ENCODE peak calls at places on chromosome 3, in four cellular contexts. One of them, this sample, is unnamed.

GRCh38 chr3:152073267-152073666 is 195.5 kb upstream of the MBNL1 start:
- DNase-seq in stimulated activated CD4-positive, alpha-beta T cell treated with anti-CD3 and anti-CD28 coated beads, Interleukin-1b, Interleukin-23, amount 100 ng/mL, for 24 hours: no peak
- DNase-seq in GM03348: peak
- DNase-seq in memory B cell: no peak
- DNase-seq in this sample: no peak

GRCh38 chr3:21715662-21716061 is 35.3 kb downstream of the ZNF385D start:
- DNase-seq in stimulated activated CD4-positive, alpha-beta T cell treated with anti-CD3 and anti-CD28 coated beads, Interleukin-1b, Interleukin-23, amount 100 ng/mL, for 24 hours: no peak
- DNase-seq in GM03348: no peak
- DNase-seq in memory B cell: no peak
- DNase-seq in this sample: no peak

GRCh38 chr3:115052906-115053305 is 94.2 kb downstream of the ZBTB20 start:
- DNase-seq in stimulated activated CD4-positive, alpha-beta T cell treated with anti-CD3 and anti-CD28 coated beads, Interleukin-1b, Interleukin-23, amount 100 ng/mL, for 24 hours: no peak
- DNase-seq in GM03348: no peak
- DNase-seq in memory B cell: no peak
- DNase-seq in this sample: no peak

GRCh38 chr3:141081141-141081795 is 30.1 kb downstream of the SPSB4 start:
- DNase-seq in stimulated activated CD4-positive, alpha-beta T cell treated with anti-CD3 and anti-CD28 coated beads, Interleukin-1b, Interleukin-23, amount 100 ng/mL, for 24 hours: no peak
- DNase-seq in GM03348: no peak
- DNase-seq in memory B cell: no peak
- DNase-seq in this sample: no peak

GRCh38 chr3:50264389-50264963 is 4.5 kb upstream of the SEMA3B start:
- DNase-seq in stimulated activated CD4-positive, alpha-beta T cell treated with anti-CD3 and anti-CD28 coated beads, Interleukin-1b, Interleukin-23, amount 100 ng/mL, for 24 hours: no peak
- DNase-seq in GM03348: peak
- DNase-seq in memory B cell: no peak
- DNase-seq in this sample: no peak

GRCh38 chr3:17982211-17982880 is 239.9 kb upstream of the TBC1D5 start:
- DNase-seq in stimulated activated CD4-positive, alpha-beta T cell treated with anti-CD3 and anti-CD28 coated beads, Interleukin-1b, Interleukin-23, amount 100 ng/mL, for 24 hours: no peak
- DNase-seq in GM03348: no peak
- DNase-seq in memory B cell: no peak
- DNase-seq in this sample: no peak

GRCh38 chr3:99544819-99545281 is 93.5 kb upstream of the COL8A1 start:
- DNase-seq in stimulated activated CD4-positive, alpha-beta T cell treated with anti-CD3 and anti-CD28 coated beads, Interleukin-1b, Interleukin-23, amount 100 ng/mL, for 24 hours: no peak
- DNase-seq in GM03348: peak
- DNase-seq in memory B cell: no peak
- DNase-seq in this sample: no peak

GRCh38 chr3:185766645-185767323 is 58.1 kb downstream of the IGF2BP2 start:
- DNase-seq in stimulated activated CD4-positive, alpha-beta T cell treated with anti-CD3 and anti-CD28 coated beads, Interleukin-1b, Interleukin-23, amount 100 ng/mL, for 24 hours: no peak
- DNase-seq in GM03348: no peak
- DNase-seq in memory B cell: no peak
- DNase-seq in this sample: no peak

GRCh38 chr3:171867976-171868375 is 24.8 kb downstream of the TMEM212 start:
- DNase-seq in stimulated activated CD4-positive, alpha-beta T cell treated with anti-CD3 and anti-CD28 coated beads, Interleukin-1b, Interleukin-23, amount 100 ng/mL, for 24 hours: no peak
- DNase-seq in GM03348: no peak
- DNase-seq in memory B cell: no peak
- DNase-seq in this sample: no peak

GRCh38 chr3:65019412-65020093 is 331.8 kb upstream of the ADAMTS9 start:
- DNase-seq in stimulated activated CD4-positive, alpha-beta T cell treated with anti-CD3 and anti-CD28 coated beads, Interleukin-1b, Interleukin-23, amount 100 ng/mL, for 24 hours: no peak
- DNase-seq in GM03348: no peak
- DNase-seq in memory B cell: no peak
- DNase-seq in this sample: no peak

GRCh38 chr3:11606865-11607440 is 36.8 kb downstream of the VGLL4 start:
- DNase-seq in stimulated activated CD4-positive, alpha-beta T cell treated with anti-CD3 and anti-CD28 coated beads, Interleukin-1b, Interleukin-23, amount 100 ng/mL, for 24 hours: no peak
- DNase-seq in GM03348: no peak
- DNase-seq in memory B cell: no peak
- DNase-seq in this sample: no peak

GRCh38 chr3:169344465-169344864 is 319.0 kb downstream of the MECOM start:
- DNase-seq in stimulated activated CD4-positive, alpha-beta T cell treated with anti-CD3 and anti-CD28 coated beads, Interleukin-1b, Interleukin-23, amount 100 ng/mL, for 24 hours: no peak
- DNase-seq in GM03348: no peak
- DNase-seq in memory B cell: no peak
- DNase-seq in this sample: no peak

GRCh38 chr3:141306922-141307321 is 61.4 kb upstream of the ZBTB38 start:
- DNase-seq in stimulated activated CD4-positive, alpha-beta T cell treated with anti-CD3 and anti-CD28 coated beads, Interleukin-1b, Interleukin-23, amount 100 ng/mL, for 24 hours: no peak
- DNase-seq in GM03348: no peak
- DNase-seq in memory B cell: no peak
- DNase-seq in this sample: no peak

GRCh38 chr3:183515968-183516851 is 39.3 kb downstream of the KLHL6 start:
- DNase-seq in stimulated activated CD4-positive, alpha-beta T cell treated with anti-CD3 and anti-CD28 coated beads, Interleukin-1b, Interleukin-23, amount 100 ng/mL, for 24 hours: peak
- DNase-seq in GM03348: no peak
- DNase-seq in memory B cell: peak
- DNase-seq in this sample: no peak

GRCh38 chr3:66997560-66998074 is 490 bp upstream of the KBTBD8 start:
- DNase-seq in stimulated activated CD4-positive, alpha-beta T cell treated with anti-CD3 and anti-CD28 coated beads, Interleukin-1b, Interleukin-23, amount 100 ng/mL, for 24 hours: no peak
- DNase-seq in GM03348: peak
- DNase-seq in memory B cell: no peak
- DNase-seq in this sample: no peak

GRCh38 chr3:147411235-147411607 is 2.1 kb downstream of the ZIC1 start:
- DNase-seq in stimulated activated CD4-positive, alpha-beta T cell treated with anti-CD3 and anti-CD28 coated beads, Interleukin-1b, Interleukin-23, amount 100 ng/mL, for 24 hours: no peak
- DNase-seq in GM03348: no peak
- DNase-seq in memory B cell: no peak
- DNase-seq in this sample: no peak

GRCh38 chr3:163924600-163924999 is 1153.7 kb downstream of the SI start:
- DNase-seq in stimulated activated CD4-positive, alpha-beta T cell treated with anti-CD3 and anti-CD28 coated beads, Interleukin-1b, Interleukin-23, amount 100 ng/mL, for 24 hours: no peak
- DNase-seq in GM03348: no peak
- DNase-seq in memory B cell: no peak
- DNase-seq in this sample: no peak

GRCh38 chr3:127012091-127012490 is 29.2 kb downstream of the PLXNA1 start:
- DNase-seq in stimulated activated CD4-positive, alpha-beta T cell treated with anti-CD3 and anti-CD28 coated beads, Interleukin-1b, Interleukin-23, amount 100 ng/mL, for 24 hours: no peak
- DNase-seq in GM03348: no peak
- DNase-seq in memory B cell: no peak
- DNase-seq in this sample: no peak

GRCh38 chr3:13332158-13332557 is 88.0 kb downstream of the NUP210 start:
- DNase-seq in stimulated activated CD4-positive, alpha-beta T cell treated with anti-CD3 and anti-CD28 coated beads, Interleukin-1b, Interleukin-23, amount 100 ng/mL, for 24 hours: no peak
- DNase-seq in GM03348: no peak
- DNase-seq in memory B cell: peak
- DNase-seq in this sample: peak

GRCh38 chr3:111070772-111071256 is 802 bp upstream of the NECTIN3 start:
- DNase-seq in stimulated activated CD4-positive, alpha-beta T cell treated with anti-CD3 and anti-CD28 coated beads, Interleukin-1b, Interleukin-23, amount 100 ng/mL, for 24 hours: no peak
- DNase-seq in GM03348: no peak
- DNase-seq in memory B cell: no peak
- DNase-seq in this sample: no peak

GRCh38 chr3:176354843-176355242 is 842.4 kb downstream of the TBL1XR1 start:
- DNase-seq in stimulated activated CD4-positive, alpha-beta T cell treated with anti-CD3 and anti-CD28 coated beads, Interleukin-1b, Interleukin-23, amount 100 ng/mL, for 24 hours: no peak
- DNase-seq in GM03348: no peak
- DNase-seq in memory B cell: no peak
- DNase-seq in this sample: no peak

This sample was measured in GM18507.